ENCODE peak calls at places on chromosomes 11 and 22, in six cellular contexts. One of them, this sample, is unnamed.
A peak's percentile ranks its signal among the peaks of the same experiment; 100 is the strongest.

GRCh38 chr11:130781906-130782305 is 134.4 kb downstream of the SNX19 start:
- DNase-seq in left ventricle myocardium inferior: no peak
- DNase-seq in fibroblast of lung: peak; percentile 35
- DNase-seq in astrocyte: peak; percentile 78
- DNase-seq in heart left ventricle: no peak
- DNase-seq in cardiac muscle cell: no peak
- DNase-seq in this sample: no peak

GRCh38 chr11:114172871-114173444 is 113.4 kb downstream of the ZBTB16 start:
- DNase-seq in cardiac muscle cell: no peak
- DNase-seq in left ventricle myocardium inferior: peak; percentile 66
- DNase-seq in fibroblast of lung: no peak
- DNase-seq in heart left ventricle: peak; percentile 69
- DNase-seq in astrocyte: no peak
- DNase-seq in this sample: no peak

GRCh38 chr11:330694-331314 is 10.1 kb upstream of the IFITM3 start:
- DNase-seq in heart left ventricle: no peak
- DNase-seq in left ventricle myocardium inferior: no peak
- DNase-seq in fibroblast of lung: no peak
- DNase-seq in astrocyte: no peak
- DNase-seq in cardiac muscle cell: no peak
- DNase-seq in this sample: no peak

GRCh38 chr11:108768370-108768769 is 103.5 kb downstream of the DDX10 start:
- DNase-seq in fibroblast of lung: peak; percentile 78
- DNase-seq in heart left ventricle: no peak
- DNase-seq in astrocyte: peak; percentile 81
- DNase-seq in cardiac muscle cell: peak; percentile 95
- DNase-seq in left ventricle myocardium inferior: no peak
- DNase-seq in this sample: no peak

GRCh38 chr22:32745251-32745995 is 56.1 kb upstream of the TIMP3 start:
- DNase-seq in cardiac muscle cell: peak; percentile 48
- DNase-seq in left ventricle myocardium inferior: peak; percentile 74
- DNase-seq in heart left ventricle: peak; percentile 47
- DNase-seq in astrocyte: peak; percentile 69
- DNase-seq in fibroblast of lung: peak; percentile 82
- DNase-seq in this sample: no peak

GRCh38 chr22:17352798-17353197 is 16.5 kb upstream of the CECR2 start:
- DNase-seq in left ventricle myocardium inferior: no peak
- DNase-seq in cardiac muscle cell: no peak
- DNase-seq in heart left ventricle: no peak
- DNase-seq in fibroblast of lung: no peak
- DNase-seq in astrocyte: no peak
- DNase-seq in this sample: no peak

GRCh38 chr11:3231851-3232744 is at the start of gene MRGPRE:
- DNase-seq in left ventricle myocardium inferior: peak; percentile 62
- DNase-seq in astrocyte: no peak
- DNase-seq in cardiac muscle cell: no peak
- DNase-seq in heart left ventricle: peak; percentile 24
- DNase-seq in fibroblast of lung: no peak
- DNase-seq in this sample: peak; percentile 46

GRCh38 chr11:130208241-130209127 is 48.9 kb downstream of the ST14 start:
- DNase-seq in left ventricle myocardium inferior: no peak
- DNase-seq in heart left ventricle: no peak
- DNase-seq in cardiac muscle cell: no peak
- DNase-seq in fibroblast of lung: no peak
- DNase-seq in astrocyte: no peak
- DNase-seq in this sample: peak; percentile 41

GRCh38 chr11:81886406-81887075 is 847.1 kb downstream of the FAM181B start:
- DNase-seq in heart left ventricle: no peak
- DNase-seq in left ventricle myocardium inferior: no peak
- DNase-seq in fibroblast of lung: no peak
- DNase-seq in cardiac muscle cell: no peak
- DNase-seq in astrocyte: no peak
- DNase-seq in this sample: no peak

GRCh38 chr22:46163498-46163897 is 13.2 kb downstream of the PPARA start:
- DNase-seq in heart left ventricle: no peak
- DNase-seq in left ventricle myocardium inferior: no peak
- DNase-seq in fibroblast of lung: no peak
- DNase-seq in cardiac muscle cell: no peak
- DNase-seq in astrocyte: no peak
- DNase-seq in this sample: no peak

GRCh38 chr11:46352063-46352841 is 5.0 kb downstream of the DGKZ start:
- DNase-seq in left ventricle myocardium inferior: no peak
- DNase-seq in fibroblast of lung: peak; percentile 32
- DNase-seq in astrocyte: no peak
- DNase-seq in cardiac muscle cell: peak; percentile 65
- DNase-seq in heart left ventricle: peak; percentile 60
- DNase-seq in this sample: no peak

GRCh38 chr11:27460571-27460970 is 12.0 kb downstream of the LGR4 start:
- DNase-seq in cardiac muscle cell: no peak
- DNase-seq in fibroblast of lung: peak; percentile 23
- DNase-seq in astrocyte: peak; percentile 23
- DNase-seq in left ventricle myocardium inferior: no peak
- DNase-seq in heart left ventricle: no peak
- DNase-seq in this sample: no peak

GRCh38 chr11:24496728-24497396 is at the start of gene LUZP2:
- DNase-seq in astrocyte: peak; percentile 35
- DNase-seq in left ventricle myocardium inferior: no peak
- DNase-seq in fibroblast of lung: peak; percentile 29
- DNase-seq in cardiac muscle cell: peak; percentile 38
- DNase-seq in heart left ventricle: no peak
- DNase-seq in this sample: peak; percentile 38

GRCh38 chr11:79219186-79220045 is 221.4 kb downstream of the TENM4 start:
- DNase-seq in left ventricle myocardium inferior: no peak
- DNase-seq in fibroblast of lung: no peak
- DNase-seq in astrocyte: no peak
- DNase-seq in cardiac muscle cell: no peak
- DNase-seq in heart left ventricle: no peak
- DNase-seq in this sample: no peak

GRCh38 chr22:38949889-38950405 is 7.5 kb upstream of the APOBEC3A start:
- DNase-seq in cardiac muscle cell: no peak
- DNase-seq in astrocyte: no peak
- DNase-seq in heart left ventricle: no peak
- DNase-seq in fibroblast of lung: no peak
- DNase-seq in left ventricle myocardium inferior: no peak
- DNase-seq in this sample: peak; percentile 44

GRCh38 chr11:99148352-99148751 is 127.6 kb downstream of the CNTN5 start:
- DNase-seq in cardiac muscle cell: no peak
- DNase-seq in left ventricle myocardium inferior: no peak
- DNase-seq in heart left ventricle: no peak
- DNase-seq in fibroblast of lung: no peak
- DNase-seq in astrocyte: no peak
- DNase-seq in this sample: no peak

GRCh38 chr11:86214710-86215109 is 29.8 kb upstream of the EED start:
- DNase-seq in heart left ventricle: no peak
- DNase-seq in left ventricle myocardium inferior: no peak
- DNase-seq in cardiac muscle cell: no peak
- DNase-seq in astrocyte: no peak
- DNase-seq in fibroblast of lung: no peak
- DNase-seq in this sample: no peak

GRCh38 chr11:34405079-34405858 is 33.5 kb upstream of the CAT start:
- DNase-seq in heart left ventricle: no peak
- DNase-seq in astrocyte: peak; percentile 45
- DNase-seq in fibroblast of lung: peak; percentile 45
- DNase-seq in left ventricle myocardium inferior: no peak
- DNase-seq in cardiac muscle cell: peak; percentile 23
- DNase-seq in this sample: no peak

GRCh38 chr11:3173795-3174194 is 8.7 kb upstream of the OSBPL5 start:
- DNase-seq in left ventricle myocardium inferior: no peak
- DNase-seq in cardiac muscle cell: no peak
- DNase-seq in heart left ventricle: no peak
- DNase-seq in astrocyte: no peak
- DNase-seq in fibroblast of lung: no peak
- DNase-seq in this sample: no peak

GRCh38 chr11:120801801-120802689 is 221.9 kb upstream of the TBCEL start:
- DNase-seq in cardiac muscle cell: peak; percentile 68
- DNase-seq in fibroblast of lung: peak; percentile 64
- DNase-seq in heart left ventricle: peak; percentile 44
- DNase-seq in astrocyte: peak; percentile 30
- DNase-seq in left ventricle myocardium inferior: peak; percentile 44
- DNase-seq in this sample: peak; percentile 53

GRCh38 chr11:61163714-61164609 is 2.7 kb upstream of the VPS37C start:
- DNase-seq in left ventricle myocardium inferior: no peak
- DNase-seq in fibroblast of lung: no peak
- DNase-seq in heart left ventricle: no peak
- DNase-seq in cardiac muscle cell: no peak
- DNase-seq in astrocyte: no peak
- DNase-seq in this sample: peak; percentile 60

GRCh38 chr11:102252339-102252891 is 64.9 kb upstream of the BIRC3 start:
- DNase-seq in fibroblast of lung: no peak
- DNase-seq in heart left ventricle: no peak
- DNase-seq in left ventricle myocardium inferior: no peak
- DNase-seq in astrocyte: peak; percentile 39
- DNase-seq in cardiac muscle cell: no peak
- DNase-seq in this sample: no peak

GRCh38 chr11:26028294-26028954 is 303.5 kb upstream of the ANO3 start:
- DNase-seq in fibroblast of lung: peak; percentile 59
- DNase-seq in astrocyte: peak; percentile 47
- DNase-seq in cardiac muscle cell: no peak
- DNase-seq in heart left ventricle: no peak
- DNase-seq in left ventricle myocardium inferior: no peak
- DNase-seq in this sample: no peak

GRCh38 chr11:85810521-85810870 is 445 bp downstream of the SYTL2 start:
- DNase-seq in heart left ventricle: no peak
- DNase-seq in cardiac muscle cell: no peak
- DNase-seq in left ventricle myocardium inferior: no peak
- DNase-seq in fibroblast of lung: no peak
- DNase-seq in astrocyte: no peak
- DNase-seq in this sample: no peak

GRCh38 chr11:17388609-17389204 is at the start of gene KCNJ11:
- DNase-seq in left ventricle myocardium inferior: no peak
- DNase-seq in cardiac muscle cell: no peak
- DNase-seq in fibroblast of lung: no peak
- DNase-seq in heart left ventricle: no peak
- DNase-seq in astrocyte: no peak
- DNase-seq in this sample: no peak

GRCh38 chr11:93490996-93491618 is 52.1 kb downstream of the SMCO4 start:
- DNase-seq in fibroblast of lung: no peak
- DNase-seq in astrocyte: no peak
- DNase-seq in heart left ventricle: no peak
- DNase-seq in left ventricle myocardium inferior: no peak
- DNase-seq in cardiac muscle cell: no peak
- DNase-seq in this sample: no peak

GRCh38 chr22:24592846-24593809 is at the start of gene LRRC75B:
- DNase-seq in left ventricle myocardium inferior: peak; percentile 93
- DNase-seq in astrocyte: peak; percentile 77
- DNase-seq in fibroblast of lung: peak; percentile 88
- DNase-seq in heart left ventricle: peak; percentile 88
- DNase-seq in cardiac muscle cell: peak; percentile 95
- DNase-seq in this sample: peak; percentile 91

GRCh38 chr11:48107188-48107704 is 109.4 kb upstream of the OR4B1 start:
- DNase-seq in heart left ventricle: no peak
- DNase-seq in cardiac muscle cell: no peak
- DNase-seq in fibroblast of lung: no peak
- DNase-seq in left ventricle myocardium inferior: no peak
- DNase-seq in astrocyte: peak; percentile 43
- DNase-seq in this sample: no peak

GRCh38 chr11:19676508-19677379 is 35.9 kb upstream of the NAV2 start:
- DNase-seq in heart left ventricle: peak; percentile 75
- DNase-seq in fibroblast of lung: no peak
- DNase-seq in cardiac muscle cell: peak; percentile 46
- DNase-seq in astrocyte: no peak
- DNase-seq in left ventricle myocardium inferior: no peak
- DNase-seq in this sample: no peak

GRCh38 chr22:46036558-46037408 is 59.8 kb upstream of the WNT7B start:
- DNase-seq in astrocyte: no peak
- DNase-seq in fibroblast of lung: no peak
- DNase-seq in left ventricle myocardium inferior: no peak
- DNase-seq in cardiac muscle cell: peak; percentile 25
- DNase-seq in heart left ventricle: no peak
- DNase-seq in this sample: no peak

GRCh38 chr22:31248138-31248745 is 36.1 kb downstream of the LIMK2 start:
- DNase-seq in heart left ventricle: peak; percentile 80
- DNase-seq in astrocyte: peak; percentile 94
- DNase-seq in left ventricle myocardium inferior: peak; percentile 76
- DNase-seq in cardiac muscle cell: peak; percentile 94
- DNase-seq in fibroblast of lung: peak; percentile 87
- DNase-seq in this sample: peak; percentile 82

GRCh38 chr22:39352301-39352867 is 2.6 kb downstream of the SYNGR1 start:
- DNase-seq in fibroblast of lung: no peak
- DNase-seq in heart left ventricle: no peak
- DNase-seq in astrocyte: no peak
- DNase-seq in cardiac muscle cell: no peak
- DNase-seq in left ventricle myocardium inferior: no peak
- DNase-seq in this sample: no peak

GRCh38 chr11:77172666-77172982 is 44.6 kb downstream of the MYO7A start:
- DNase-seq in left ventricle myocardium inferior: no peak
- DNase-seq in astrocyte: peak; percentile 12
- DNase-seq in cardiac muscle cell: peak; percentile 21
- DNase-seq in fibroblast of lung: no peak
- DNase-seq in heart left ventricle: no peak
- DNase-seq in this sample: peak; percentile 45

GRCh38 chr11:11073996-11074395 is 216.1 kb upstream of the ZBED5 start:
- DNase-seq in cardiac muscle cell: no peak
- DNase-seq in left ventricle myocardium inferior: no peak
- DNase-seq in astrocyte: no peak
- DNase-seq in fibroblast of lung: no peak
- DNase-seq in heart left ventricle: no peak
- DNase-seq in this sample: no peak
- H3K4me3 ChIP-seq in cardiac muscle cell: no peak overlapping the region
- H3K4me3 ChIP-seq in left ventricle myocardium inferior: no peak overlapping the region
- H3K4me3 ChIP-seq in astrocyte: no peak overlapping the region
- H3K4me3 ChIP-seq in fibroblast of lung: no peak overlapping the region
- H3K4me3 ChIP-seq in heart left ventricle: no peak overlapping the region
- H3K4me3 ChIP-seq in this sample: no peak overlapping the region

DNA sequence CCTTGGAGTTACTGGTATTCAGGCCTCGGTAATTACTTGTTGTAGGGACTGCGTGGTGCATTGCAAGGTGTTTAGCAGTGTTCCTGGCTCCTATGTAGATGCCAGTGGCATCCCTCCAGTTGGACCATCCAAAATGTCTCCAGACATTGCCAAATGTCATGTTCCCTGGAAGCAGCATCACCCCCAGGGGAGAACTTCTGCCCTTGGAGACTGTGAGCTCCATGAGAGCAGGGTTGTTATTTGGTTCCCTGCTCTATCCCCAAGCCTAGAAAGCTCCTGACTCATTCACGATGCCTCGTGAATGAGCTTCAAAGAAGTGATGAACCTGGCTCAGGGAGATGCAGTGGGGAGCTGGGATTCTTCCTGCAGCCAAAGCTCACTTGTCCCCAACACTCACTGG is 4.8 kb upstream of the CD248 start:
- DNase-seq in heart left ventricle: no peak
- DNase-seq in cardiac muscle cell: no peak
- DNase-seq in fibroblast of lung: no peak
- DNase-seq in left ventricle myocardium inferior: no peak
- DNase-seq in astrocyte: no peak
- DNase-seq in this sample: no peak
- H3K4me1 ChIP-seq in heart left ventricle: peaks cover 40% of the 10 kb centered on the region
- H3K4me1 ChIP-seq in cardiac muscle cell: peaks cover 20% of the 10 kb centered on the region
- H3K4me1 ChIP-seq in fibroblast of lung: peaks cover 49% of the 10 kb centered on the region
- H3K4me1 ChIP-seq in left ventricle myocardium inferior: peaks cover 51% of the 10 kb centered on the region
- H3K4me1 ChIP-seq in astrocyte: peaks cover 45% of the 10 kb centered on the region
- H3K4me1 ChIP-seq in this sample: peaks cover 31% of the 10 kb centered on the region

GRCh38 chr11:1920909-1921575 is 1.5 kb downstream of the TNNT3 start:
- DNase-seq in heart left ventricle: no peak
- DNase-seq in cardiac muscle cell: no peak
- DNase-seq in fibroblast of lung: no peak
- DNase-seq in astrocyte: no peak
- DNase-seq in left ventricle myocardium inferior: no peak
- DNase-seq in this sample: no peak
- H3K4me3 ChIP-seq in heart left ventricle: peak overlapping the region; percentile 56
- H3K4me3 ChIP-seq in cardiac muscle cell: no peak overlapping the region
- H3K4me3 ChIP-seq in fibroblast of lung: no peak overlapping the region
- H3K4me3 ChIP-seq in astrocyte: no peak overlapping the region
- H3K4me3 ChIP-seq in left ventricle myocardium inferior: peak overlapping the region; percentile 59
- H3K4me3 ChIP-seq in this sample: no peak overlapping the region

GRCh38 chr11:117877120-117877784 is 794 bp upstream of the FXYD6 start:
- DNase-seq in heart left ventricle: peak; percentile 57
- DNase-seq in cardiac muscle cell: peak; percentile 30
- DNase-seq in fibroblast of lung: peak; percentile 60
- DNase-seq in astrocyte: no peak
- DNase-seq in left ventricle myocardium inferior: peak; percentile 53
- DNase-seq in this sample: no peak
- H3K4me1 ChIP-seq in heart left ventricle: peaks cover 55% of the 10 kb centered on the region
- H3K4me1 ChIP-seq in cardiac muscle cell: peaks cover 19% of the 10 kb centered on the region
- H3K4me1 ChIP-seq in fibroblast of lung: no peaks in the 10 kb centered on the region
- H3K4me1 ChIP-seq in astrocyte: peaks cover 5% of the 10 kb centered on the region
- H3K4me1 ChIP-seq in left ventricle myocardium inferior: peaks cover 64% of the 10 kb centered on the region
- H3K4me1 ChIP-seq in this sample: peaks cover 52% of the 10 kb centered on the region